ENCODE peak calls at places on chromosomes 4 and X, in ten cellular contexts. H is stimulated activated CD4-positive, alpha-beta T cell treated with anti-CD3 and anti-CD28 coated beads, Interleukin-15, amount 100 ng/mL, for 1 hour; P is mammary epithelial cell; Z is NT2/D1; E is nucleus accumbens; J is M059J; X is ACHN; D is natural killer cell; C is stimulated activated CD8-positive, alpha-beta memory T cell treated with anti-CD3 and anti-CD28 coated beads, Interleukin-4, amount 100 ng/mL, for 1 hour; M is T-helper 17 cell. K is an unnamed sample.

GRCh38 chrX:8955521-8955920 is 78.4 kb downstream of the FAM9B start:
- DNase-seq in H (no peak), P (no peak), Z (no peak), E (no peak), J (peak; percentile 33), X (no peak), D (no peak), C (no peak), M (no peak), K (no peak)

GRCh38 chrX:69555396-69556023 is 51.4 kb downstream of the NALF2 start:
- DNase-seq in H (no peak), P (no peak), Z (no peak), E (no peak), J (no peak), X (no peak), D (no peak), C (no peak), M (no peak), K (no peak)

GRCh38 chr4:91829531-91829930 is 474.2 kb upstream of the GRID2 start:
- DNase-seq in H (no peak), P (peak; percentile 7), Z (no peak), E (no peak), J (no peak), X (no peak), D (no peak), C (no peak), M (no peak), K (no peak)

GRCh38 chr4:147019061-147019460 is 73.4 kb upstream of the TTC29 start:
- DNase-seq in H (no peak), P (peak; percentile 42), Z (no peak), E (peak; percentile 29), J (peak; percentile 64), X (peak; percentile 64), D (no peak), C (peak; percentile 14), M (no peak), K (peak; percentile 49)

GRCh38 chr4:40910706-40911105 is 161.0 kb downstream of the NSUN7 start:
- DNase-seq in H (no peak), P (no peak), Z (no peak), E (no peak), J (no peak), X (no peak), D (no peak), C (no peak), M (no peak), K (no peak)

GRCh38 chrX:47248576-47248975 is 15.8 kb downstream of the USP11 start:
- DNase-seq in H (no peak), P (no peak), Z (no peak), E (no peak), J (no peak), X (no peak), D (no peak), C (no peak), M (no peak), K (no peak)

GRCh38 chr4:43339435-43339834 is 446.9 kb downstream of the GRXCR1 start:
- DNase-seq in H (no peak), P (peak; percentile 86), Z (no peak), E (no peak), J (peak; percentile 47), X (peak; percentile 51), D (no peak), C (no peak), M (no peak), K (peak; percentile 87)

GRCh38 chrX:1918780-1919179 is 303.9 kb downstream of the ASMT start:
- DNase-seq in H (no peak), P (no peak), Z (no peak), E (no peak), J (no peak), X (no peak), D (no peak), C (no peak), M (no peak), K (no peak)

GRCh38 chrX:11899091-11899490 is 141.1 kb downstream of the MSL3 start:
- DNase-seq in H (no peak), P (peak; percentile 82), Z (no peak), E (no peak), J (peak; percentile 88), X (peak; percentile 49), D (no peak), C (no peak), M (no peak), K (peak; percentile 88)

GRCh38 chrX:78027798-78028197 is 58.4 kb upstream of the PGAM4 start:
- DNase-seq in H (no peak), P (no peak), Z (no peak), E (no peak), J (no peak), X (no peak), D (no peak), C (no peak), M (no peak), K (no peak)

GRCh38 chr4:100977746-100978397 is 369.5 kb downstream of the PPP3CA start:
- DNase-seq in H (no peak), P (peak; percentile 17), Z (no peak), E (no peak), J (peak; percentile 43), X (no peak), D (no peak), C (no peak), M (no peak), K (peak; percentile 86)

GRCh38 chr4:152328595-152328994 is 207.3 kb downstream of the FBXW7 start:
- DNase-seq in H (no peak), P (peak; percentile 88), Z (no peak), E (no peak), J (peak; percentile 66), X (no peak), D (no peak), C (no peak), M (no peak), K (peak; percentile 50)

GRCh38 chr4:184649971-184650855 is 675 bp downstream of the PRIMPOL start:
- DNase-seq in H (no peak), P (peak; percentile 59), Z (no peak), E (no peak), J (peak; percentile 42), X (peak; percentile 39), D (no peak), C (no peak), M (no peak), K (peak; percentile 51)

GRCh38 chr4:76447326-76447954 is 12.4 kb downstream of the SHROOM3 start:
- DNase-seq in H (no peak), P (peak; percentile 30), Z (no peak), E (no peak), J (peak; percentile 58), X (no peak), D (no peak), C (no peak), M (no peak), K (peak; percentile 37)

GRCh38 chrX:123873956-123874355 is 14.1 kb downstream of the XIAP start:
- DNase-seq in H (no peak), P (no peak), Z (no peak), E (no peak), J (no peak), X (no peak), D (no peak), C (no peak), M (no peak), K (no peak)

GRCh38 chr4:70913947-70914445 is 11.8 kb downstream of the MOB1B start:
- DNase-seq in H (no peak), P (no peak), Z (no peak), E (no peak), J (peak; percentile 76), X (no peak), D (no peak), C (no peak), M (no peak), K (no peak)

GRCh38 chrX:40671126-40671525 is 23.8 kb upstream of the CXorf38 start:
- DNase-seq in H (no peak), P (no peak), Z (no peak), E (no peak), J (no peak), X (no peak), D (no peak), C (no peak), M (no peak), K (no peak)

GRCh38 chr4:102663073-102663472 is 97.7 kb downstream of the MANBA start:
- DNase-seq in H (no peak), P (peak; percentile 72), Z (no peak), E (no peak), J (peak; percentile 78), X (no peak), D (no peak), C (no peak), M (no peak), K (peak; percentile 18)

GRCh38 chr4:87392183-87392582 is 1.2 kb upstream of the HSD17B11 start:
- DNase-seq in H (no peak), P (no peak), Z (no peak), E (no peak), J (no peak), X (no peak), D (no peak), C (no peak), M (no peak), K (no peak)